ENCODE peak calls at places on chromosomes 16 and 17, in eight cellular contexts. Z is left ventricle myocardium inferior, E is cardiac muscle cell, V is hepatocyte, G is pancreas, K is SK-N-MC, B is right lobe of liver, I is mesendoderm. M is an unnamed sample.

GRCh38 chr16:31134091-31134571 is 1.4 kb downstream of the PRSS8 start:
- DNase-seq in E (no peak), B (no peak), I (peak), K (no peak), V (peak), Z (no peak), G (peak), M (no peak)

GRCh38 chr17:57370051-57370581 is 113.8 kb downstream of the MSI2 start:
- DNase-seq in I (peak), V (peak), E (no peak), Z (no peak), B (no peak), K (no peak), G (no peak), M (no peak)

GRCh38 chr16:51666074-51666473 is 515.0 kb upstream of the SALL1 start:
- DNase-seq in E (no peak), V (no peak), B (no peak), Z (no peak), G (no peak), I (no peak), K (no peak), M (no peak)

GRCh38 chr16:1941924-1942809 is 832 bp downstream of the MSRB1 start:
- DNase-seq in K (no peak), B (no peak), E (no peak), I (no peak), G (peak), Z (no peak), V (no peak), M (no peak)

GRCh38 chr16:15988268-15989013 is 39.0 kb downstream of the ABCC1 start:
- DNase-seq in G (no peak), E (peak), K (no peak), V (no peak), I (peak), B (no peak), Z (no peak), M (no peak)

GRCh38 chr17:9890124-9890523 is 14.9 kb downstream of the RCVRN start:
- DNase-seq in E (peak), Z (no peak), I (peak), V (peak), G (no peak), B (no peak), K (no peak), M (no peak)

GRCh38 chr17:10513284-10514067 is 4.9 kb downstream of the MYH1 start:
- DNase-seq in I (no peak), K (no peak), G (no peak), E (no peak), B (no peak), Z (no peak), V (peak), M (no peak)

GRCh38 chr17:73640691-73641090 is 3.6 kb downstream of the SDK2 start:
- DNase-seq in K (no peak), E (no peak), B (no peak), V (no peak), G (no peak), Z (no peak), I (no peak), M (no peak)

GRCh38 chr17:21345236-21345635 is 30.9 kb upstream of the KCNJ12 start:
- DNase-seq in K (no peak), V (no peak), G (no peak), I (no peak), E (no peak), Z (no peak), B (no peak), M (no peak)

GRCh38 chr16:84726670-84727467 is 27.1 kb downstream of the USP10 start:
- DNase-seq in K (no peak), Z (peak), B (no peak), I (no peak), G (no peak), V (no peak), E (no peak), M (no peak)

GRCh38 chr17:58985265-58985810 is 121.3 kb downstream of the TRIM37 start:
- DNase-seq in V (no peak), K (no peak), G (no peak), I (peak), Z (no peak), E (no peak), B (no peak), M (no peak)

GRCh38 chr16:86044881-86045600 is 146.1 kb downstream of the IRF8 start:
- DNase-seq in K (no peak), V (no peak), G (peak), Z (no peak), I (no peak), B (no peak), E (no peak), M (no peak)

GRCh38 chr16:56549744-56550385 is 15.0 kb upstream of the MT4 start:
- DNase-seq in B (no peak), E (no peak), V (no peak), Z (no peak), I (no peak), G (no peak), K (no peak), M (no peak)

GRCh38 chr16:17544785-17545184 is 74.0 kb upstream of the XYLT1 start:
- DNase-seq in V (no peak), Z (no peak), E (no peak), I (peak), K (no peak), B (no peak), G (no peak), M (no peak)

GRCh38 chr17:4545217-4545951 is 9.8 kb downstream of the MYBBP1A start:
- DNase-seq in E (no peak), B (no peak), G (no peak), K (no peak), V (no peak), I (no peak), Z (no peak), M (no peak)

GRCh38 chr17:21165922-21166598 is 39.3 kb downstream of the DHRS7B start:
- DNase-seq in Z (peak), I (no peak), V (no peak), G (peak), K (no peak), E (no peak), B (no peak), M (no peak)

GRCh38 chr16:70695351-70696070 is 9.7 kb upstream of the MTSS2 start:
- DNase-seq in V (no peak), E (peak), Z (peak), I (peak), G (no peak), K (no peak), B (peak), M (no peak)

GRCh38 chr17:36728030-36728991 is 126.9 kb downstream of the MRM1 start:
- DNase-seq in I (peak), V (no peak), B (no peak), G (no peak), Z (no peak), E (no peak), K (peak), M (no peak)

GRCh38 chr16:28585674-28586073 is 11.2 kb downstream of the SULT1A2 start:
- DNase-seq in E (peak), B (no peak), I (no peak), G (peak), K (no peak), Z (no peak), V (no peak), M (no peak)

GRCh38 chr16:69761983-69762842 is at the start of gene WWP2:
- DNase-seq in V (peak), K (no peak), G (peak), Z (peak), E (peak), I (peak), B (peak), M (peak)

GRCh38 chr17:73003487-73003886 is 89.0 kb downstream of the SLC39A11 start:
- DNase-seq in Z (no peak), E (no peak), I (peak), V (peak), B (no peak), G (peak), K (no peak), M (no peak)

GRCh38 chr17:17736205-17737183 is 55.2 kb downstream of the RAI1 start:
- DNase-seq in E (no peak), B (no peak), V (no peak), K (no peak), Z (no peak), G (no peak), I (no peak), M (no peak)

GRCh38 chr17:61218438-61218837 is 181.2 kb upstream of the TBX2 start:
- DNase-seq in E (no peak), I (no peak), K (no peak), G (no peak), B (no peak), Z (no peak), V (no peak), M (no peak)

GRCh38 chr16:642189-643049 is 791 bp downstream of the MCRIP2 start:
- DNase-seq in K (no peak), Z (peak), G (peak), B (peak), E (peak), V (peak), I (peak), M (no peak)

GRCh38 chr17:69492410-69493071 is 78.0 kb downstream of the MAP2K6 start:
- DNase-seq in K (no peak), V (peak), G (no peak), B (no peak), Z (no peak), I (peak), E (peak), M (no peak)

GRCh38 chr17:58328195-58329034 is at the start of gene TSPOAP1:
- DNase-seq in I (peak), K (no peak), V (no peak), G (no peak), E (no peak), B (peak), Z (peak), M (peak)

GRCh38 chr17:80082403-80083135 is 18.8 kb upstream of the GAA start:
- DNase-seq in G (peak), B (no peak), E (peak), V (peak), K (peak), Z (no peak), I (peak), M (peak)

GRCh38 chr17:2054262-2054739 is 602 bp upstream of the HIC1 start:
- DNase-seq in I (peak), Z (no peak), K (no peak), V (no peak), G (no peak), E (peak), B (no peak), M (no peak)

DNA sequence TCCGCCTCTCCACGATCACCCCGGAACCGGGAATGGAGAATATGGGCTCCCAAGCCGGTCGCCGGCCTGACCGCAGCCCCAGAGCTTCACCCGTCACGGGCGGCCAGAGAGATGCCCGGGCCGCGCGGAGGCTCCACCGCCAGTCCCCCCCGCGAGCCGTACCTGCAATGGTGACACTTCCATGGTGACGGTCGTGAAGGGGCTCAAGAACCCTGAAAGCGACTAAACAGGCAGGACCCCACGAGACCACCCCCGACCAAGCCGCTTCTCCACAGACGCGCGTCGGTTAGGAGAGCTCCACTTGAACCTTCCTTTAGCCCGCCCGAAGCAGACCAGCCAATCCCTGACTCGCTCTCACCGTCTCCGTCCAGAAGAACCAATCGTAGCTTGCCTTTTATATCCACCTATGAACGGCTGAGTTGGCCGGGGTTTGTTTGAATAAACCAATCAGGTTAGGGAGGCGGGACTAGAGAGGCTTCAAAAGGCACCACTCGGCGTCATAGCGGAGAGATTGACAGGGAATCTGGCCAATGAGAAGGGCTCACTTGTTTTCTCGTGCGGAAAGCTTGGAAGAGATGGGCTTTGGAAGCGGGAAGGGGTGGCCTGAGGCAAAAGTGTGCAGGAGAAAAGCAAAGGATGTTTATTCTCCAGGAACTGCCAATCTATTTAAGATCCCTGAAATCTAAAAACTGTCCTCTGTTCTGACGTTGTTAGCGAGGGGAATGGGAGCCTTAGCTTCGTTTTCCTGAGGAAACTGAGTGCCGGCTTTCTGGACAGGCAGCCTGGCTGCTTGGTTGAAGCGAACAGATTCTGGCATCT is at the start of gene TOP2A:
- DNase-seq in G (peak), E (peak), B (peak), I (peak), V (peak), Z (peak), K (peak), M (peak)
- H3K27ac ChIP-seq in G (peak), E (peak), B (no peak), I (peak), V (peak), Z (peak), K (peak), M (peak)

GRCh38 chr16:10918294-10919002 is 23.8 kb downstream of the DEXI start:
- DNase-seq in K (peak), E (peak), I (peak), Z (peak), G (peak), V (peak), B (peak), M (peak)
- H3K27ac ChIP-seq in K (no peak), E (no peak), I (no peak), Z (peak), G (peak), V (peak), B (no peak), M (no peak)

DNA sequence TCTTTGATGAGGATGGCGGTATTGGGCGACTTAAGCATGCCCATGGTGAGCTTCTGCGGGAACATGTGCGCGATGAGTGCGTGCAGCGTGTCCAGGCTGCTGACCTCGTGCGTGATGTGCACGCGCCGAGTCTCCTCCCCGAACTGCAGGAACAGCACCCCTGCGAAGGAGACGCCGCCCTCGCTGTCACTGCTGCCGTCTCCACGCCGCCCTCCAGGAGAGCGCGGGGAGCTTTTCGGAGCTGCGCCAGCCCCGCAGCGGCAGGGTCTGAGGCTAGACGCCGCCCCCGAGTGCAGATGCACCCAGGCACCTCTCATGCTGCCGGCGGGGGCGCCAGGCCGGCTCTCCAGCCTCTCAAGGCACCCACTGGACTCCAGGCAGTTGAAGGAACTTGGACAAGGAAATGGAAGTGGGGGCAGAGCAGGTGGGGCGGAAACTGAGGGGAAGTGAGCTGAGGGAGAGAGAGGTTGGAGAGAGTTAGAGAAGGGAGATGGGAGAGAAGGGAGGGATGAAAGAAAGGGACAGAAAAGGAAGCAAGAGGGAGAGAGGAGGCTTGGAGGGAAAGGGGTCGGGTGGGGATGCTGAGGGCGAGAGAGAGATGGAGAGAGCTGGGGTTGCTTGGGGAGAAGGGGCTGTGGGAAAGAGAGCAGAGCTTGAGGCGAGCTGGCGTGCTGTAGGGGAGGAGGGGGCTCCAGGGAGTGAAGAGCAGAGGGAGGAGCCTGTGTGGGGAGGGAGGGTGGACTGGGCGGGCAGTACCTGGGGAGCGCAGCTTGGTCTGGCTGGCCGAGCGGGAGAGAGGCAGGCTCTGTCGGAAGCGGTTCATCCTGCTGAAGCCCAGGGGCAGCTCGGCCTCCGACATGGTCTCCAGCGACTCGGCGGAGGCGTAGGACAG is 42.1 kb downstream of the SRCIN1 start:
- DNase-seq in Z (no peak), B (no peak), E (peak), I (peak), G (no peak), V (no peak), K (no peak), M (no peak)
- H3K27ac ChIP-seq in Z (no peak), B (no peak), E (no peak), I (no peak), G (no peak), V (no peak), K (no peak), M (no peak)

DNA sequence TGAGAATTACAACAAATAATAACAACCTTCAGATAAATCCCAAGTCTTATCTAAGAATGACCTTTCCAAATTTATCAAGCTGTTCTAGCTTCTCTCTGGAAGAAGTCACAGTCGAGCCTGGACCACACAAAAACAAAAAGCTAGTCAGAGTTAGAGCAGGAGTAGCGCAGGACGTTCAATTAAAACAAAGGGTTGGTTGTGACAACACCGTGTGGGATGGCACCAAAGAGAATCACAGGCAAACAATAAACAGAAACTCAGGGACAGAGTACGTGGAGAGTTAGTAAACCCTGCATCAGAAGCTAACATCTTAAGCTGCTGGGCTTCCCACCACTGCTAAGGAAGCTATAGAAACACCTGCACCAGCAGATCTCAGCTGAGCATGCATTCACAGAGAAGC is 23.8 kb downstream of the ARHGAP17 start:
- DNase-seq in I (no peak), E (no peak), Z (no peak), B (no peak), K (no peak), V (no peak), G (no peak), M (no peak)
- H3K27ac ChIP-seq in I (no peak), E (no peak), Z (peak), B (no peak), K (peak), V (peak), G (no peak), M (no peak)

GRCh38 chr17:66952681-66953638 is 11.5 kb upstream of the CACNG4 start:
- DNase-seq in B (no peak), V (no peak), K (no peak), I (peak), E (no peak), G (no peak), Z (no peak), M (no peak)
- H3K27ac ChIP-seq in B (no peak), V (peak), K (no peak), I (peak), E (no peak), G (no peak), Z (no peak), M (no peak)

GRCh38 chr17:16479264-16479663 is 12.7 kb downstream of the LRRC75A start:
- DNase-seq in Z (no peak), G (no peak), B (no peak), I (no peak), E (no peak), V (no peak), K (no peak), M (no peak)

GRCh38 chr17:16475196-16475704 is 16.7 kb downstream of the LRRC75A start:
- DNase-seq in K (no peak), E (no peak), B (no peak), G (no peak), I (no peak), Z (no peak), V (no peak), M (no peak)

GRCh38 chr17:16477666-16478065 is 14.3 kb downstream of the LRRC75A start:
- DNase-seq in E (no peak), Z (no peak), I (peak), G (no peak), V (no peak), K (no peak), B (no peak), M (no peak)

GRCh38 chr17:16478693-16479092 is 13.3 kb downstream of the LRRC75A start:
- DNase-seq in E (no peak), G (no peak), I (no peak), K (no peak), Z (no peak), V (no peak), B (no peak), M (no peak)

DNA sequence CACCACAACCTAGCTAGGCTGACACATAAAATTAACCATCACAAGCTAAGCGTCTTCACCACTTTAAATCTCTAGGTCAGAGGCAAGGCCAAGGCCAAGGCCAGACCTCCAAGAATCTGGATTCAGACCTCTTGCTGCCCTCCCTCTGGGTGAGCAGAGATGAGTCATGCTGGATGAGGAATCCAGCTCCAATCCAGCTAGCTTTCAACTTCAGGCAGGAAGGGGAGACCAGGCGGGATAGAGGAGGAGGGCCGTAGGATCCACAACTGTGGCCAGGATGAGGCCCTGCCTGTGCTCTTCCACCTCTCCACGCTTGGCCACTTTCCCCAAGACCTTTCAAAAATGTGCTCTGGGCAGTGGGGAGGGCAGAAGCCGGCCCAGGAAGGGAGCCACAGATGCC is 14.7 kb downstream of the LRRC75A start:
- DNase-seq in Z (peak), I (peak), K (no peak), V (peak), G (no peak), E (no peak), B (no peak), M (no peak)
- H3K27ac ChIP-seq in Z (peak), I (peak), K (no peak), V (peak), G (no peak), E (peak), B (no peak), M (no peak)

DNA sequence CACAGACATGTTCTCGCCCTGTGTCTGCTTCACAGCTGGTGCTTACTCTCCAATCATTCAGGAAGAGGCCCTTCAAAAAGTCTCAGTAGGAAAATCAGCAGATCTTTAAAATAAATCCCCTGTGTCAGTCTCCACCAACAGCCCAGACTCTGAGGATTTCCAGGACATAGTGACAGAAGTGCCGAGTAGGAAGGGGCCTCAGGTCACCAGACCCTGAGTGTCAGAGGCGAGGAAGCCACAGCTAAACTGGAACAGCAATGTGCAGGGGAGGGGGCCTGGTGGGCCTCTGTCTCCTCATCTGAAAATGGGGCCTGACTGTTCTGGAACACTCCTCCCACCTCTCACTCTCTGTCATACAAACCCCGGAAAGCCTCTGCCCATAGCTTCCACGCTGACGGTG is 6.3 kb downstream of the CACNG4 start:
- DNase-seq in I (no peak), B (no peak), V (no peak), Z (no peak), K (no peak), E (no peak), G (no peak), M (no peak)
- H3K27ac ChIP-seq in I (no peak), B (no peak), V (no peak), Z (no peak), K (no peak), E (no peak), G (no peak), M (no peak)

DNA sequence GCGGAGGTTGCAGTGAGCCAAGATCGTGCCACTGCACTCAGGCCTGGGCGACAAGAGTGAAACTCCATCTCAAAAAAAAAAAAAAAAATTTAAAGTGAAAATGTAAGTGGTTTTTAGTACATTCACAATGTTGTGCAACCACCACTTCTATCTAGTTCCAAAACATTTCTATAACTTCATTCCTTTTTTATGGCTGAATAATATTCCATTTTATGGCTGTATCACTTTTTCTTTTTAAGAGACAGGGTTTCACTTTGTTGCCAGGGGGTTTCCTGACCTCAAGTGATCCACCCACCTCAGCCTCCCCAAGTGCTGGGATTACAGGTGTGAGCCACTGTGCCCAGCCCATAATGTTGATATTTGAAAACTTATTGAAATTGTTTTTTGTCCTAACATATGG is 11.7 kb upstream of the CMTM3 start:
- DNase-seq in G (no peak), I (no peak), E (no peak), B (no peak), K (no peak), Z (no peak), V (no peak), M (no peak)
- H3K27ac ChIP-seq in G (no peak), I (no peak), E (no peak), B (no peak), K (no peak), Z (no peak), V (no peak), M (no peak)